ENCODE peak calls at places on chromosome 1, in seven cellular contexts. D is stimulated activated CD4-positive, alpha-beta T cell treated with anti-CD3 and anti-CD28 coated beads, Interleukin-12 subunit alpha, Interleukin-12 subunit beta, amount 100 ng/mL, for 4 hours; L is mucosa of descending colon; C is T-cell; B is mammary epithelial cell; X is NCI-H1694; J is activated CD8-positive, alpha-beta memory T cell treated with anti-CD3 and anti-CD28 coated beads for 48 hours. Q is an unnamed sample.

GRCh38 chr1:3796215-3797193 is at the start of gene LRRC47:
- DNase-seq in J (peak), D (peak), B (peak), C (peak), X (peak), L (peak), Q (peak)

GRCh38 chr1:203037509-203038190 is 11.4 kb downstream of the PPFIA4 start:
- DNase-seq in C (no peak), L (no peak), J (no peak), B (no peak), D (no peak), X (no peak), Q (no peak)

GRCh38 chr1:44377925-44378784 is 23.1 kb upstream of the ERI3 start:
- DNase-seq in L (no peak), B (peak), C (peak), D (peak), X (peak), J (no peak), Q (peak)

GRCh38 chr1:25088946-25089345 is 143.4 kb downstream of the SYF2 start:
- DNase-seq in B (no peak), J (no peak), X (no peak), C (no peak), D (no peak), L (no peak), Q (no peak)

GRCh38 chr1:100539836-100540536 is 2.0 kb downstream of the GPR88 start:
- DNase-seq in B (peak), D (peak), J (no peak), L (no peak), C (no peak), X (no peak), Q (peak)

GRCh38 chr1:225448146-225448805 is 20.4 kb upstream of the LBR start:
- DNase-seq in D (no peak), C (no peak), X (no peak), L (peak), J (no peak), B (no peak), Q (no peak)

GRCh38 chr1:186620951-186621350 is 59.3 kb downstream of the PTGS2 start:
- DNase-seq in X (no peak), J (no peak), L (no peak), B (peak), C (no peak), D (no peak), Q (peak)

GRCh38 chr1:11052839-11053757 is 6.1 kb upstream of the MASP2 start:
- DNase-seq in B (no peak), C (no peak), D (peak), J (no peak), L (no peak), X (no peak), Q (no peak)

GRCh38 chr1:182381962-182382819 is 9.4 kb downstream of the GLUL start:
- DNase-seq in D (no peak), J (no peak), L (no peak), X (no peak), C (no peak), B (no peak), Q (no peak)

GRCh38 chr1:162389021-162389818 is 7.7 kb downstream of the C1orf226 start:
- DNase-seq in C (no peak), J (no peak), X (peak), B (peak), L (no peak), D (no peak), Q (peak)

GRCh38 chr1:40532844-40533424 is 1.5 kb downstream of the ZNF684 start:
- DNase-seq in X (peak), D (no peak), B (peak), J (no peak), L (no peak), C (no peak), Q (peak)

GRCh38 chr1:98698625-98699024 is 37.1 kb downstream of the SNX7 start:
- DNase-seq in J (no peak), D (no peak), X (no peak), C (no peak), B (no peak), L (no peak), Q (no peak)

GRCh38 chr1:198437352-198437751 is 103.1 kb downstream of the ATP6V1G3 start:
- DNase-seq in D (no peak), L (no peak), X (no peak), B (no peak), J (no peak), C (no peak), Q (peak)